ENCODE peak calls at places on chromosomes 2 and 18, in six cellular contexts. One of them, this sample, is unnamed.

GRCh38 chr2:127219716-127220090 is 396 bp downstream of the CYP27C1 start:
- DNase-seq in fibroblast of lung: peak
- DNase-seq in astrocyte: no peak
- DNase-seq in HL-60: no peak
- DNase-seq in effector memory CD4-positive, alpha-beta T cell: no peak
- DNase-seq in fibroblast of mammary gland: no peak
- DNase-seq in this sample: no peak

GRCh38 chr2:231034291-231034882 is 2.9 kb upstream of the C2orf72 start:
- DNase-seq in fibroblast of lung: no peak
- DNase-seq in astrocyte: no peak
- DNase-seq in HL-60: no peak
- DNase-seq in effector memory CD4-positive, alpha-beta T cell: no peak
- DNase-seq in fibroblast of mammary gland: no peak
- DNase-seq in this sample: no peak

GRCh38 chr2:37189452-37190153 is 1.1 kb upstream of the SULT6B1 start:
- DNase-seq in fibroblast of lung: peak
- DNase-seq in astrocyte: peak
- DNase-seq in HL-60: peak
- DNase-seq in effector memory CD4-positive, alpha-beta T cell: no peak
- DNase-seq in fibroblast of mammary gland: peak
- DNase-seq in this sample: peak

GRCh38 chr2:14567561-14567960 is 65.0 kb upstream of the LRATD1 start:
- DNase-seq in fibroblast of lung: peak
- DNase-seq in astrocyte: peak
- DNase-seq in HL-60: no peak
- DNase-seq in effector memory CD4-positive, alpha-beta T cell: no peak
- DNase-seq in fibroblast of mammary gland: peak
- DNase-seq in this sample: no peak

GRCh38 chr2:31265234-31265633 is 31.3 kb downstream of the EHD3 start:
- DNase-seq in fibroblast of lung: no peak
- DNase-seq in astrocyte: no peak
- DNase-seq in HL-60: no peak
- DNase-seq in effector memory CD4-positive, alpha-beta T cell: no peak
- DNase-seq in fibroblast of mammary gland: no peak
- DNase-seq in this sample: no peak

GRCh38 chr2:150480241-150480640 is 7.2 kb downstream of the RND3 start:
- DNase-seq in fibroblast of lung: peak
- DNase-seq in astrocyte: peak
- DNase-seq in HL-60: no peak
- DNase-seq in effector memory CD4-positive, alpha-beta T cell: no peak
- DNase-seq in fibroblast of mammary gland: peak
- DNase-seq in this sample: peak

GRCh38 chr2:134347756-134348155 is 93.9 kb downstream of the MGAT5 start:
- DNase-seq in fibroblast of lung: peak
- DNase-seq in astrocyte: no peak
- DNase-seq in HL-60: no peak
- DNase-seq in effector memory CD4-positive, alpha-beta T cell: no peak
- DNase-seq in fibroblast of mammary gland: peak
- DNase-seq in this sample: no peak

GRCh38 chr2:174048238-174048637 is 83.1 kb upstream of the SP3 start:
- DNase-seq in fibroblast of lung: no peak
- DNase-seq in astrocyte: no peak
- DNase-seq in HL-60: no peak
- DNase-seq in effector memory CD4-positive, alpha-beta T cell: no peak
- DNase-seq in fibroblast of mammary gland: no peak
- DNase-seq in this sample: no peak

GRCh38 chr2:11521730-11522129 is 12.1 kb upstream of the GREB1 start:
- DNase-seq in fibroblast of lung: no peak
- DNase-seq in astrocyte: no peak
- DNase-seq in HL-60: no peak
- DNase-seq in effector memory CD4-positive, alpha-beta T cell: no peak
- DNase-seq in fibroblast of mammary gland: no peak
- DNase-seq in this sample: no peak

GRCh38 chr2:205903549-205904129 is 182.3 kb downstream of the INO80D start:
- DNase-seq in fibroblast of lung: no peak
- DNase-seq in astrocyte: no peak
- DNase-seq in HL-60: peak
- DNase-seq in effector memory CD4-positive, alpha-beta T cell: no peak
- DNase-seq in fibroblast of mammary gland: no peak
- DNase-seq in this sample: peak

GRCh38 chr2:149019768-149020167 is 18.7 kb upstream of the LYPD6B start:
- DNase-seq in fibroblast of lung: no peak
- DNase-seq in astrocyte: no peak
- DNase-seq in HL-60: no peak
- DNase-seq in effector memory CD4-positive, alpha-beta T cell: no peak
- DNase-seq in fibroblast of mammary gland: no peak
- DNase-seq in this sample: no peak

GRCh38 chr2:164967781-164968228 is 12.5 kb upstream of the SLC38A11 start:
- DNase-seq in fibroblast of lung: peak
- DNase-seq in astrocyte: peak
- DNase-seq in HL-60: no peak
- DNase-seq in effector memory CD4-positive, alpha-beta T cell: no peak
- DNase-seq in fibroblast of mammary gland: peak
- DNase-seq in this sample: no peak

GRCh38 chr18:75472391-75472790 is 44.9 kb upstream of the SMIM21 start:
- DNase-seq in fibroblast of lung: no peak
- DNase-seq in astrocyte: no peak
- DNase-seq in HL-60: no peak
- DNase-seq in effector memory CD4-positive, alpha-beta T cell: no peak
- DNase-seq in fibroblast of mammary gland: no peak
- DNase-seq in this sample: no peak

GRCh38 chr18:59718108-59719057 is 21.2 kb upstream of the CCBE1 start:
- DNase-seq in fibroblast of lung: peak
- DNase-seq in astrocyte: peak
- DNase-seq in HL-60: no peak
- DNase-seq in effector memory CD4-positive, alpha-beta T cell: no peak
- DNase-seq in fibroblast of mammary gland: peak
- DNase-seq in this sample: peak

GRCh38 chr2:158732573-158733429 is 62.3 kb upstream of the DAPL1 start:
- DNase-seq in fibroblast of lung: no peak
- DNase-seq in astrocyte: no peak
- DNase-seq in HL-60: no peak
- DNase-seq in effector memory CD4-positive, alpha-beta T cell: no peak
- DNase-seq in fibroblast of mammary gland: no peak
- DNase-seq in this sample: no peak

GRCh38 chr2:64525323-64525625 is 1.1 kb downstream of the AFTPH start:
- DNase-seq in fibroblast of lung: peak
- DNase-seq in astrocyte: peak
- DNase-seq in HL-60: no peak
- DNase-seq in effector memory CD4-positive, alpha-beta T cell: no peak
- DNase-seq in fibroblast of mammary gland: no peak
- DNase-seq in this sample: peak

GRCh38 chr2:232979871-232980461 is 33.1 kb downstream of the NGEF start:
- DNase-seq in fibroblast of lung: peak
- DNase-seq in astrocyte: peak
- DNase-seq in HL-60: no peak
- DNase-seq in effector memory CD4-positive, alpha-beta T cell: no peak
- DNase-seq in fibroblast of mammary gland: peak
- DNase-seq in this sample: no peak

GRCh38 chr2:42928692-42929576 is 136.6 kb upstream of the HAAO start:
- DNase-seq in fibroblast of lung: peak
- DNase-seq in astrocyte: no peak
- DNase-seq in HL-60: no peak
- DNase-seq in effector memory CD4-positive, alpha-beta T cell: no peak
- DNase-seq in fibroblast of mammary gland: peak
- DNase-seq in this sample: peak

GRCh38 chr2:189298481-189298880 is 118.9 kb upstream of the COL5A2 start:
- DNase-seq in fibroblast of lung: peak
- DNase-seq in astrocyte: peak
- DNase-seq in HL-60: no peak
- DNase-seq in effector memory CD4-positive, alpha-beta T cell: no peak
- DNase-seq in fibroblast of mammary gland: peak
- DNase-seq in this sample: no peak

GRCh38 chr2:7878786-7879515 is 802.9 kb upstream of the ID2 start:
- DNase-seq in fibroblast of lung: no peak
- DNase-seq in astrocyte: no peak
- DNase-seq in HL-60: no peak
- DNase-seq in effector memory CD4-positive, alpha-beta T cell: no peak
- DNase-seq in fibroblast of mammary gland: peak
- DNase-seq in this sample: no peak

GRCh38 chr2:19474128-19474527 is 115.7 kb upstream of the OSR1 start:
- DNase-seq in fibroblast of lung: peak
- DNase-seq in astrocyte: peak
- DNase-seq in HL-60: peak
- DNase-seq in effector memory CD4-positive, alpha-beta T cell: peak
- DNase-seq in fibroblast of mammary gland: peak
- DNase-seq in this sample: no peak

GRCh38 chr2:124241-124880 is 78.1 kb upstream of the FAM110C start:
- DNase-seq in fibroblast of lung: no peak
- DNase-seq in astrocyte: no peak
- DNase-seq in HL-60: no peak
- DNase-seq in effector memory CD4-positive, alpha-beta T cell: no peak
- DNase-seq in fibroblast of mammary gland: peak
- DNase-seq in this sample: no peak

GRCh38 chr2:207640160-207640559 is 15.0 kb upstream of the METTL21A start:
- DNase-seq in fibroblast of lung: no peak
- DNase-seq in astrocyte: no peak
- DNase-seq in HL-60: no peak
- DNase-seq in effector memory CD4-positive, alpha-beta T cell: no peak
- DNase-seq in fibroblast of mammary gland: no peak
- DNase-seq in this sample: no peak

GRCh38 chr2:172928754-172929153 is 146.9 kb upstream of the MAP3K20 start:
- DNase-seq in fibroblast of lung: peak
- DNase-seq in astrocyte: peak
- DNase-seq in HL-60: no peak
- DNase-seq in effector memory CD4-positive, alpha-beta T cell: no peak
- DNase-seq in fibroblast of mammary gland: peak
- DNase-seq in this sample: peak

GRCh38 chr2:187526776-187527175 is 27.5 kb downstream of the TFPI start:
- DNase-seq in fibroblast of lung: no peak
- DNase-seq in astrocyte: no peak
- DNase-seq in HL-60: no peak
- DNase-seq in effector memory CD4-positive, alpha-beta T cell: no peak
- DNase-seq in fibroblast of mammary gland: peak
- DNase-seq in this sample: no peak

GRCh38 chr2:30683240-30683956 is 123.8 kb downstream of the CAPN13 start:
- DNase-seq in fibroblast of lung: no peak
- DNase-seq in astrocyte: no peak
- DNase-seq in HL-60: peak
- DNase-seq in effector memory CD4-positive, alpha-beta T cell: no peak
- DNase-seq in fibroblast of mammary gland: no peak
- DNase-seq in this sample: no peak

DNA sequence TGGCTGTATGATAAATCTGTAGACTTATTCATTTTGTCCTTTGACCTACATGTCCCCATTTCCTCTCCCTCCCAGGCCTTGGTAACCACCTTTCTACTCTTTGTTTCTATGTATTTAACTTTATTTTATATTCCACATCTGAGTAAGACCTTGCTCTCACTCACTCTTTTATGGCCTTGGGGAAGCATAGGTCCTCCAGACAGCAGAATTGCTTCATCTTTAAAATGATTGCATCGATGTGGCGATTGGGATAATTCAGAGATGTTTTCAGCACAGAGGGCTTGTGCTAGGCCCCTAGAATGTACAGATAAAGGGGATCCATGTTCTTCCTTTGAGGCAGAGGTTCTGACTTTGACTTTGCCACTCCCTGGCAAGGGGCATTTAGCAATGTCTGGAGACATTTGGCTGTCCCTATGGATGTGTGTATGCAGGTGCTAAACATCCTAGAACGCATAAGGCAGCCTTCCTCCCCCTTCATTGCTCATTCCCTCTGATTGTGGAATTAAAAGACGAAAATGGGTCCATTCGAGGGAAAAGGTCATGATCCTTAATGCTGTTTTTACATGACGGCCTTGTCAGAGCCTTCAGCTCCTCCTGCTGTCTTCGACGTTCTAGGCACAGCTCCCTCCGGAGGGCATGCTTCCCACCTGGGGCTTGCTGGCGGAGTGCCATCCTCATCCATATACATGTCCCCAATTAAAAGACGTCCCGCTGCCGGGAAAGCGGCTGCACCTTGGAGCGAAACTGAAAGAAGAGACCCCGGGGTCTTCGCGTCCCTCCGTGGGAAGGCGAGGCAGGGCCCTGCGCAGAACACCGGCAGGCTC is 1.1 kb upstream of the GPR39 start:
- DNase-seq in fibroblast of lung: no peak
- DNase-seq in astrocyte: no peak
- DNase-seq in HL-60: no peak
- DNase-seq in effector memory CD4-positive, alpha-beta T cell: no peak
- DNase-seq in fibroblast of mammary gland: peak
- DNase-seq in this sample: no peak
- H3K4me3 ChIP-seq in fibroblast of lung: peak
- H3K4me3 ChIP-seq in astrocyte: peak
- H3K4me3 ChIP-seq in HL-60: peak
- H3K4me3 ChIP-seq in effector memory CD4-positive, alpha-beta T cell: no peak
- H3K4me3 ChIP-seq in fibroblast of mammary gland: peak
- H3K4me3 ChIP-seq in this sample: peak

DNA sequence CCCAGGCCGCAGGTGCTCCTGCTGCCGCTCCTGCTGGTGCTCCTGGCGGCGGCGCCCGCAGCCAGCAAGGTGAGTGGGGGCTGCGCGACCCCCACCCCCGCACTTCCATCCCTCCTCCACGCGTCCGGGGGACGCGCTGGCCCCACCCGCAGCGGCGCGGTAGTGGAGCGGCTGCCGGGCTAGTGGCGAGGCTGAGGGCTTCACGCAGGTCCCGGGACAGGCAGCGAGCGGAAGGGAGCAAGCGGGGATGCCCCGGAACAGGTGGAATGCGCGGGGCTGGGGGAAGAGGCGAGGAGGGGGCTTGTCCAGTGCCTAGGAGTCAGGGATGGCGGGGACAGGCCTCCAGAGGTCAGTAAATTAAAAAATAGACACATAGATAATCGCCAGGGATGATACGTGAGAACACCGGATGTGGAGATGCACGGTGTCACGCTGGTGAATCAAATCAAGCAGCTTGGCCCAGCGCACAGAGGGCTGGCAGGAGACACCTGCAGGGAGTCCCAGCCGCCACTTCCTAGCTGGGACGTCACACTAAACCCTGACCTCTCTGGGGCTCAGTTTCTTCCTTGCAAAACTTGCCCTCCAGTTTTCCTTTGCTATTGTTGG is 424 bp downstream of the COL4A3 start:
- DNase-seq in fibroblast of lung: no peak
- DNase-seq in astrocyte: no peak
- DNase-seq in HL-60: no peak
- DNase-seq in effector memory CD4-positive, alpha-beta T cell: no peak
- DNase-seq in fibroblast of mammary gland: no peak
- DNase-seq in this sample: no peak
- H3K4me3 ChIP-seq in fibroblast of lung: no peak
- H3K4me3 ChIP-seq in astrocyte: peak
- H3K4me3 ChIP-seq in HL-60: no peak
- H3K4me3 ChIP-seq in effector memory CD4-positive, alpha-beta T cell: peak
- H3K4me3 ChIP-seq in fibroblast of mammary gland: peak
- H3K4me3 ChIP-seq in this sample: no peak

DNA sequence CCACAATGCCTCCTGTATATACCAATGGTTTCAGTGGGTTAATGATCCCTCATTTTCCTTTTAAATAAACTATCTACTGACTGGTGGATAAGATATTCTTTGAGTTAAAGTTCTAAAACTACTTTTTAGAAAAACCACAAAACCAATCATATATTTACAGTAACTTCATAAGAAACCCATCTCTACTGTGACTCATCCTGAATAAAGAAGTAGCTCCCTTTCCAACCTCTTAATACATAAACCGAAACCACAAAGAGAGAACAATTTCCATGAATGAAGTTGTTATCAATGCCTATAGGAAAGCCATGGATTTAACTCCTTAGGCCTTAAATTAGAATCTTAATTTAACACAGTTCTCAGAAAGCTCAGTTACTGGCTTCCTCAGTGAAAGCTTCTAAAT is 227.0 kb upstream of the SMAD7 start:
- DNase-seq in fibroblast of lung: peak
- DNase-seq in astrocyte: peak
- DNase-seq in HL-60: no peak
- DNase-seq in effector memory CD4-positive, alpha-beta T cell: no peak
- DNase-seq in fibroblast of mammary gland: peak
- DNase-seq in this sample: no peak
- H3K4me3 ChIP-seq in fibroblast of lung: no peak
- H3K4me3 ChIP-seq in astrocyte: no peak
- H3K4me3 ChIP-seq in HL-60: no peak
- H3K4me3 ChIP-seq in effector memory CD4-positive, alpha-beta T cell: no peak
- H3K4me3 ChIP-seq in fibroblast of mammary gland: no peak
- H3K4me3 ChIP-seq in this sample: no peak

GRCh38 chr18:44938396-44939036 is 257.8 kb downstream of the SETBP1 start:
- DNase-seq in fibroblast of lung: no peak
- DNase-seq in astrocyte: no peak
- DNase-seq in HL-60: no peak
- DNase-seq in effector memory CD4-positive, alpha-beta T cell: no peak
- DNase-seq in fibroblast of mammary gland: no peak
- DNase-seq in this sample: peak
- H3K4me3 ChIP-seq in fibroblast of lung: no peak
- H3K4me3 ChIP-seq in astrocyte: no peak
- H3K4me3 ChIP-seq in HL-60: no peak
- H3K4me3 ChIP-seq in effector memory CD4-positive, alpha-beta T cell: no peak
- H3K4me3 ChIP-seq in fibroblast of mammary gland: no peak
- H3K4me3 ChIP-seq in this sample: no peak

This sample was measured in endothelial cell of umbilical vein.